ENCODE peak calls at places on chromosomes 12 and 14, in seven cellular contexts. Q, L, N, V, Y, C and R are unnamed samples.

GRCh38 chr14:105385698-105386365 is 12.5 kb upstream of the TEX22 start:
- DNase-seq in L (no peak), C (no peak), N (no peak), V (no peak), Y (no peak), Q (no peak), R (no peak)

GRCh38 chr12:58814036-58814435 is 106.3 kb downstream of the LRIG3 start:
- DNase-seq in V (no peak), C (no peak), L (no peak), Q (no peak), Y (no peak), N (no peak), R (peak)

GRCh38 chr14:24130717-24131548 is 474 bp downstream of the FITM1 start:
- DNase-seq in L (no peak), C (no peak), V (no peak), Q (no peak), Y (no peak), N (no peak), R (no peak)

GRCh38 chr12:90174198-90174510 is 465.5 kb upstream of the ATP2B1 start:
- DNase-seq in N (no peak), V (peak), Q (peak), Y (no peak), C (no peak), L (peak), R (peak)

GRCh38 chr12:2737656-2738241 is 57.0 kb upstream of the FKBP4 start:
- DNase-seq in C (no peak), N (no peak), L (no peak), V (no peak), Y (no peak), Q (no peak), R (no peak)

GRCh38 chr12:54379401-54380201 is 4.9 kb downstream of the ZNF385A start:
- DNase-seq in Y (peak), V (peak), L (peak), Q (peak), N (peak), C (peak), R (peak)

GRCh38 chr14:37082431-37082830 is 90.0 kb downstream of the SLC25A21 start:
- DNase-seq in N (no peak), Y (no peak), C (no peak), Q (peak), L (peak), V (no peak), R (no peak)

GRCh38 chr14:72611956-72612500 is 281.9 kb downstream of the DPF3 start:
- DNase-seq in L (no peak), V (no peak), N (no peak), Q (no peak), C (no peak), Y (no peak), R (no peak)

GRCh38 chr14:55094630-55095157 is 34.4 kb upstream of the LGALS3 start:
- DNase-seq in Q (peak), N (no peak), Y (no peak), L (peak), V (peak), C (no peak), R (peak)

GRCh38 chr14:66444271-66444987 is 41.7 kb upstream of the CCDC196 start:
- DNase-seq in Y (no peak), C (no peak), N (no peak), L (no peak), V (no peak), Q (no peak), R (peak)

GRCh38 chr12:92123780-92124707 is 21.6 kb downstream of the BTG1 start:
- DNase-seq in Y (no peak), N (no peak), L (no peak), V (no peak), Q (peak), C (no peak), R (no peak)

GRCh38 chr12:25855716-25856115 is 102.8 kb upstream of the RASSF8 start:
- DNase-seq in C (no peak), Q (peak), Y (no peak), N (no peak), L (no peak), V (no peak), R (peak)

GRCh38 chr12:51819851-51820720 is 28.4 kb downstream of the FIGNL2 start:
- DNase-seq in N (peak), Q (no peak), C (peak), V (no peak), Y (peak), L (no peak), R (no peak)

GRCh38 chr12:104596128-104596799 is 139.5 kb downstream of the CHST11 start:
- DNase-seq in Q (peak), Y (peak), L (peak), N (no peak), V (peak), C (peak), R (no peak)

GRCh38 chr12:110012659-110013058 is 13.4 kb downstream of the ANKRD13A start:
- DNase-seq in Q (no peak), V (no peak), Y (no peak), L (no peak), N (no peak), C (no peak), R (no peak)

GRCh38 chr12:29241821-29242591 is 92.9 kb downstream of the FAR2 start:
- DNase-seq in Q (peak), C (peak), Y (peak), N (peak), L (peak), V (peak), R (peak)

GRCh38 chr12:55925870-55926737 is 1.6 kb downstream of the PYM1 start:
- DNase-seq in L (no peak), Q (no peak), N (no peak), V (no peak), Y (no peak), C (no peak), R (no peak)

GRCh38 chr12:124188059-124188458 is 106.8 kb upstream of the RFLNA start:
- DNase-seq in L (no peak), N (no peak), Y (no peak), Q (no peak), C (no peak), V (peak), R (no peak)

GRCh38 chr14:50099335-50099734 is 17.0 kb downstream of the VCPKMT start:
- DNase-seq in L (peak), C (peak), Q (peak), V (no peak), Y (no peak), N (no peak), R (no peak)

GRCh38 chr12:104427547-104427938 is 29.2 kb upstream of the CHST11 start:
- DNase-seq in N (no peak), Y (no peak), Q (no peak), L (no peak), V (peak), C (no peak), R (no peak)

GRCh38 chr14:94581127-94581999 is at the start of gene SERPINA5:
- DNase-seq in N (peak), Y (no peak), C (no peak), Q (no peak), L (no peak), V (no peak), R (peak)

GRCh38 chr12:6122211-6122610 is 2.3 kb downstream of the VWF start:
- DNase-seq in N (no peak), V (no peak), Y (no peak), L (no peak), C (no peak), Q (no peak), R (no peak)

GRCh38 chr12:6118891-6119568 is 5.4 kb downstream of the VWF start:
- DNase-seq in L (no peak), Q (no peak), V (no peak), N (no peak), Y (peak), C (no peak), R (no peak)

GRCh38 chr12:6123258-6123657 is 1.2 kb downstream of the VWF start:
- DNase-seq in C (no peak), Q (no peak), N (no peak), Y (no peak), L (no peak), V (no peak), R (no peak)

GRCh38 chr12:6124411-6125151 is at the start of gene VWF:
- DNase-seq in Y (no peak), N (peak), V (no peak), L (peak), Q (peak), C (no peak), R (peak)

DNA sequence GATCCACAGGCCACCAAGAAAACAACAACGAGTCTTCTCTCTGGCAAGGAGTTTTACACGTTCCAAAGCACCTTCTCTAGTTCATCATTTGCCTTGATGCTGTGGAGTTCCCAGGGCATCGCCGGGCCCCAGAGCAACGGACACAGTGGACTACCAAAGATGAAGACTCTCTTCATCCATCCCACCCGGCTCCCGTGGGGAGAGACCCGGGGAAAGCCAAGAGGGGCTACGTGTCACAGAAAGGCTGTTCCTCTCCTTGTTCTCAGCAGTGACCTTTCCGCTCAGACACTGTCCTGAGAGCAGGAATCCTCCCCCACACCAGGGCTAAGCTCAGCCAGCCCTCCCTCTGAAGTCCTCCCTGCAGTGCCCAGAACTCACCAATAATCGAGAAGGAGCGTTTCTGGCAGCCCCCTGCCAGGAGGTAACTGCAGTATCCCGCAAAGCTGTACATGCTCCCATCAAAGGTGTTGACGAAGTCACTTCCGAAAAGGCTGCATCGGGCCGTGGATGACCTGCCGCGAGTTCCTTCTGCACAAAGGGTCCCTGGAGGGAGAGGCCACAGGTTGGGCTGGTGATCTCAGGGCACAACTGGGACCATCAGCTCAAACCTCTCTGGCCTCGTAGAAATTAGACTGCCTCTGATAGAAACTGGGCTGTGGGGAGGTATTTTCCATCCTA is 3.5 kb downstream of the VWF start:
- DNase-seq in N (no peak), V (no peak), L (no peak), C (no peak), Q (no peak), Y (no peak), R (no peak)
- H3K4me3 ChIP-seq in N (peak), V (no peak), L (no peak), C (no peak), Q (no peak), Y (no peak), R (no peak)

GRCh38 chr12:130202201-130202600 is 39.9 kb downstream of the FZD10 start:
- DNase-seq in V (no peak), Y (no peak), Q (no peak), N (no peak), C (no peak), L (no peak), R (no peak)
- H3K4me3 ChIP-seq in V (no peak), Y (no peak), Q (no peak), N (no peak), C (no peak), L (no peak), R (no peak)

GRCh38 chr12:106387847-106388246 is 30.3 kb downstream of the POLR3B start:
- DNase-seq in L (no peak), N (no peak), V (no peak), Y (no peak), Q (no peak), C (no peak), R (peak)

GRCh38 chr12:106392746-106393145 is 35.2 kb downstream of the POLR3B start:
- DNase-seq in N (no peak), Y (no peak), L (no peak), V (no peak), Q (no peak), C (no peak), R (no peak)

GRCh38 chr12:106389181-106389580 is 31.6 kb downstream of the POLR3B start:
- DNase-seq in Y (no peak), C (no peak), V (no peak), L (no peak), Q (no peak), N (no peak), R (no peak)

GRCh38 chr12:106386836-106387555 is 29.4 kb downstream of the POLR3B start:
- DNase-seq in Q (peak), Y (no peak), N (no peak), C (no peak), V (peak), L (no peak), R (no peak)
- H3K4me3 ChIP-seq in Q (no peak), Y (no peak), N (no peak), C (no peak), V (no peak), L (no peak), R (no peak)

DNA sequence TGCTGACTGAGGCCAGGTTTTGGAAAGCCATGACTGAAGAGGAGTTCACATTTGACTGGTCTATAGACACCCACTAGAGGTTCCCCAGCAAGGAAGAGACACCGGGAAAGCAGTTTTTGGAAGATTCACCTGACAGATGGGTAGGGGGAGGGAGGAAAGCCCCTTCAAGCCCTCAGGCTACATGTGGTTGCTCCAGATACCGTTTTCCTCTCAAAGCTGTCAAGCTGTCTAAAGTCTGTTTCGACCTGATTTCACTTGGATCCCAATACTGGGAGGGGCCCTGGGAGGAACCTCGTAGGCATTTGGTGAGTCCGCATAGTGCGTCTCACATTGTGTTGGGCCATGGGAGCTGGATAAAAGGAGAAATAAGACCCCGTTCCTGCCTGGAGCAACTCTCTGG is 1.7 kb upstream of the LRP1 start:
- DNase-seq in Q (no peak), L (peak), Y (no peak), N (no peak), V (no peak), C (peak), R (no peak)
- H3K4me3 ChIP-seq in Q (no peak), L (no peak), Y (no peak), N (no peak), V (no peak), C (no peak), R (no peak)

DNA sequence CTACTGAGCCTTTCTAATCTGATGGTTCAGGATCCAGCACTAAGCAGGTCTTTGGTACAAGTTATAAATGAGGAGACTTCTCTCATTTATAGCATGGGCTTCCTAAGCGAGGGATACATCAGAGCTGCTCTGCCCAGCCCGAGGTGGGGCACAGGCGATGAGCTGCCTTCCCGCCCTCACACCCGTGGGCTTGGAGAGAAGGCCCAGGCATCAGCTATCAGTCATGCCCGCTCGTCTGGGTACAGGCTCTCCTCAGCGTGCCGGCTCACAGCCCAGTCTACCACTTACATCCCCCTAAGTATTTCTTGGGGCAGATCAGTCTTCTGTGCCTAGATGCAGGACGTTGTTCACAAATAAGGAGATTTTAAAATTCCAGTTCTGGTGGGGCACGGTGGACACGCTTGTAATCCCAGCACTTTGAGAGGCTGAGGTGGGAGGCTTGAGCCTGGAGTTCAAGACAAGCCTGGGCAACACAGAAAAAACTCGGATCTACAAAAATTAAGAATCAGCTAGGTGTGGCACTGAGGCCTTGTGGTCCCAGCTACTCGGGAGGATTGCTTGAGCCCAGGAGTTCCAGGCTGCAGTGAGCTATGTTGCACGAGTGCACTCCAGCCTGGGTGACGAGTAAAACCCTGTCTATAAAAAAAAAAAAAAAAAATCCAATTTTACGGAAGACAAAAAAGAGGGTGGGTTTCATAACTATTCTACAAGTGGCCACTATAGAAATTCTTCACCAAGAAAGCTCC is 57.0 kb downstream of the CCDC88C start:
- DNase-seq in Y (no peak), L (no peak), N (no peak), V (no peak), Q (no peak), C (no peak), R (no peak)
- H3K4me3 ChIP-seq in Y (no peak), L (no peak), N (no peak), V (no peak), Q (no peak), C (no peak), R (no peak)